ENCODE peak calls at places on chromosomes 6 and 20, in seven cellular contexts. N, E, W, I, Y, X and K are unnamed samples. For H3K9me3, the result is how much of the 10 kb centered on the place peaks cover.

GRCh38 chr20:51366155-51366886 is 176.2 kb downstream of the NFATC2 start:
- ATAC-seq in N (peak), E (peak), W (no peak), I (peak), Y (peak), X (peak), K (peak)

GRCh38 chr6:104014560-104014959 is 845.2 kb downstream of the HACE1 start:
- ATAC-seq in N (no peak), E (no peak), W (no peak), I (no peak), Y (no peak), X (no peak), K (no peak)

GRCh38 chr20:49775229-49775693 is 37.4 kb upstream of the SLC9A8 start:
- ATAC-seq in N (peak), E (peak), W (peak), I (peak), Y (peak), X (no peak), K (peak)

GRCh38 chr6:135159531-135159930 is 21.6 kb upstream of the MYB start:
- ATAC-seq in N (no peak), E (no peak), W (peak), I (no peak), Y (no peak), X (peak), K (no peak)

GRCh38 chr6:45569210-45569945 is 191.6 kb upstream of the SUPT3H start:
- ATAC-seq in N (peak), E (no peak), W (no peak), I (peak), Y (no peak), X (no peak), K (no peak)

GRCh38 chr6:162621246-162621645 is 106.3 kb downstream of the PRKN start:
- ATAC-seq in N (peak), E (no peak), W (no peak), I (no peak), Y (peak), X (peak), K (no peak)

GRCh38 chr6:133965817-133966360 is 12.9 kb downstream of the TBPL1 start:
- ATAC-seq in N (no peak), E (no peak), W (no peak), I (no peak), Y (no peak), X (no peak), K (no peak)

GRCh38 chr20:24277196-24277595 is 192.2 kb upstream of the SYNDIG1 start:
- ATAC-seq in N (no peak), E (no peak), W (no peak), I (no peak), Y (no peak), X (no peak), K (no peak)

GRCh38 chr6:29679962-29680361 is 990 bp downstream of the ZFP57 start:
- ATAC-seq in N (no peak), E (no peak), W (peak), I (no peak), Y (no peak), X (no peak), K (no peak)

GRCh38 chr6:866316-866715 is 173.4 kb upstream of the EXOC2 start:
- ATAC-seq in N (no peak), E (no peak), W (no peak), I (no peak), Y (no peak), X (no peak), K (no peak)

GRCh38 chr6:157099912-157100593 is 223.3 kb downstream of the TMEM242 start:
- ATAC-seq in N (no peak), E (no peak), W (peak), I (peak), Y (no peak), X (peak), K (no peak)

GRCh38 chr6:131954099-131954774 is 3.1 kb upstream of the CCN2 start:
- ATAC-seq in N (no peak), E (no peak), W (no peak), I (no peak), Y (no peak), X (no peak), K (no peak)

GRCh38 chr6:18276610-18277009 is 12.3 kb upstream of the DEK start:
- ATAC-seq in N (no peak), E (no peak), W (no peak), I (no peak), Y (no peak), X (no peak), K (no peak)

GRCh38 chr6:35706468-35706867 is 17.8 kb upstream of the FKBP5 start:
- ATAC-seq in N (no peak), E (no peak), W (peak), I (no peak), Y (no peak), X (no peak), K (no peak)

GRCh38 chr20:14521016-14521415 is 183.6 kb upstream of the FLRT3 start:
- ATAC-seq in N (no peak), E (no peak), W (no peak), I (no peak), Y (no peak), X (no peak), K (no peak)

GRCh38 chr20:15022921-15023320 is 685.5 kb upstream of the FLRT3 start:
- ATAC-seq in N (no peak), E (no peak), W (no peak), I (no peak), Y (no peak), X (no peak), K (no peak)

GRCh38 chr20:17565164-17565845 is 4.6 kb upstream of the DSTN start:
- ATAC-seq in N (no peak), E (no peak), W (no peak), I (no peak), Y (no peak), X (no peak), K (no peak)

GRCh38 chr6:170142559-170142958 is 148.3 kb downstream of the DLL1 start:
- ATAC-seq in N (no peak), E (no peak), W (no peak), I (no peak), Y (no peak), X (no peak), K (no peak)

GRCh38 chr6:82914511-82914910 is 151.1 kb downstream of the UBE3D start:
- ATAC-seq in N (no peak), E (no peak), W (no peak), I (no peak), Y (no peak), X (no peak), K (no peak)

DNA sequence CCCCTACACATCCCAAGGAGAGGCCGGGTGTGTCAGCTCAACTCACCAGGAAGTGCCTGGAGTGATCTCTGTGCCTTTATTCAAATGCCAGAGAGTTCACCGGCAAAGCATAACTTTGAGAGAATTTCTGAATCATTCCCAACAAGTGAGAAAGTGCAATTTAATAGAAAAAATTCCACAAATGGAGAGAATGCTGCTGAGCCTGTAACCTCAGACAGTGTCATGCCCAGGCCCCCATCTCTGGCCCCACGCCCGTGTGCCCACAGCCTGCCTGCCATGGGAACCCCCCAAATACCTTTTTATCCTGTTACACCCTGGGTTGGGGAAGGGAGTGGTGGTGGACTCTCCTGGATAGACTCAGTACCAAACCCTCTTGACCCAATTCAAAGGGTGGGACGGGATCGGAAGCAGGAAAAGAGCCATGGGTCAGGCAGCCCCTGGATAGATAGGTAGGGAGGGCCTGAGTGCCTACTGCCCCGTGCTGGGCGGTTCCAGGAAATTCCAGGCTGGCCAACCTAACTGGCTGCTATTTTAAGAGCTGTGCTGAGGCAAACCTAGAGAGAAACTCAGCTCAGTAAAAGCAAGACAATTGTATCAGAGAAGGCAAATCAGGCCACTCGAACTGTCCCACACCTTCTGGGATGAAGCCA is 179.0 kb upstream of the FOXA2 start:
- ATAC-seq in N (peak), E (no peak), W (no peak), I (peak), Y (no peak), X (no peak), K (peak)
- TF ChIP-seq CTCF in N (no peak), E (no peak), W (no peak), I (no peak), Y (no peak), X (no peak), K (no peak)

DNA sequence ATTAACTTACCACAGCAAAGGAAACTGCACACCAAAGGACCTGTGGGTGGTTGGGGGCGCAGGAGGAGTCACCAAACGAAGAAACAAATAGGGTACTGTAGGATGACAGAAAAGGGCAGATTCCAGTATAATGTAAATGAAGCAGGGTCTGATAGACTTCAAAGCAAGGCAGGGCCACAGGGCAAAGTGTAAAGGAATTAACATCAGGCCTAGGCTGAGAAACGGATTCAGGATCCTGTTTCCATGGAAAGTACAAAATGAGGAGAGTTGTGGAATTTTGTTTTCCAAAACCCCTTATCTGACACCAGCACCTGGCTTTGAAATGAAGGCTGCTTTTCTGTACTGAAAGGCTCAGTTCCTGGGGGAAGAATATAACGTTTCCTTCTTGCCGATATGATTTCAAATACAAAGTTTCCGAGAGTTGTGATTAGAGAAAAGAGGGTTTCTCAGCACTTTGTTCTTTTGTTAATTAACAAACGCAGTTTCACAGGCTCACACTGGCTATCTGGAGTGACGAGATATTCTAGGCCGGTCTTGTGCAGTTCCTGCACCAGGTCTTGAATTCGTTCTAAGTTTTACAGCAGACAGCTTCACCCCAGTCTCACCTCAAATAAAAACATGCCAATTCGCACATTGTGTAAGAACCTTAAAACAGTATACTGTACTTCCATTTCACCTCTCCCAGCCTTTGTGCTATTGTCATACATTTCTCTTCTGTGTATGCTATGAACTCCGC is 5.8 kb downstream of the DEFB123 start:
- ATAC-seq in N (no peak), E (no peak), W (peak), I (no peak), Y (peak), X (no peak), K (no peak)
- H3K9me3 ChIP-seq in N (under half), E (under half), W (under half), I (under half), Y (under half), X (under half), K (under half)

GRCh38 chr20:2753456-2754040 is 46.9 kb downstream of the CPXM1 start:
- ATAC-seq in N (no peak), E (no peak), W (no peak), I (no peak), Y (no peak), X (no peak), K (no peak)

GRCh38 chr20:2755451-2756055 is 44.9 kb downstream of the CPXM1 start:
- ATAC-seq in N (no peak), E (no peak), W (no peak), I (no peak), Y (no peak), X (no peak), K (no peak)

GRCh38 chr20:2752631-2753455 is 47.6 kb downstream of the CPXM1 start:
- ATAC-seq in N (peak), E (peak), W (peak), I (peak), Y (peak), X (peak), K (no peak)

GRCh38 chr20:2756056-2756611 is 44.3 kb downstream of the CPXM1 start:
- ATAC-seq in N (peak), E (peak), W (peak), I (no peak), Y (peak), X (peak), K (no peak)

DNA sequence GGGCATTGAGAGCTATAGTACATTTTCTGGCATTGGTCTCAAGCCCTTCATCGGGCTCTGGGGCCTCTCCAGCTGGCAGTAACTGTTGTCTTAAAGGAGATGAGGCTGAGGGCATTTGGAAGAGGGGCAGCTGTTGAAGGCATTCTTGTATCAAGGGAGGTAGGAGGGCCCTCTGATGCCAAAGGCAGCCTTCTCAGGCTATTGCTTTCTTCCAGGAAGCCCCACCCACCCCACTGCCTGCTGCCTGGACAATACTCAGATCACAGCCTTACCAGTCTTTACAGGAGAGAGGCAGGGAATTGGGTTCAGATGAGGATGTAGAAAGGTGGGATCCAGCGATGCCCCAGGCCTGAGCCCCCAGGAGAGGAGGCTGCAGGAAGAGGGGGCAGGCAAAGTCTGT is 46.0 kb downstream of the CPXM1 start:
- ATAC-seq in N (no peak), E (no peak), W (no peak), I (no peak), Y (no peak), X (no peak), K (no peak)
- TF ChIP-seq POLR2AphosphoS5 in N (no peak), E (no peak), W (no peak), I (no peak), Y (no peak), X (no peak), K (no peak)

DNA sequence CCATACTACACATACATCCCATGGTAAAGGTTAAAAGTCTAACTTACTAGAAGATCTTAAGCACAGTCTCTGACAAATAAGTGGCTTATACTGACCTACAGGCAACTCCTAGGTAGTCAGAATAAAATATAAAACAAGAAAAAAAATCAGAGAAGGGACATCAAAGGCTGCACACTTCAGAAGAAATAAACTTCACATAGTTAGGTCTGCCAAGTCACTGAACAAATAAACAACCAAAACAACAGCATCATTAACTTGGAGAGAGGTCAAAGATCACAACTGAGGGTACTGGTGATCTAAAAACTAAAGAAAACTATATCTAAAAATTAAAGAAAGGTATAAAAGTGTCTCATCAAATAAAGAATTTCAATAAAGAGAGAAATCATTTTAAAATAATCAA is 88.1 kb upstream of the UST start:
- ATAC-seq in N (no peak), E (no peak), W (no peak), I (no peak), Y (no peak), X (no peak), K (no peak)
- TF ChIP-seq CTCF in N (no peak), E (no peak), W (no peak), I (no peak), Y (no peak), X (no peak), K (no peak)

DNA sequence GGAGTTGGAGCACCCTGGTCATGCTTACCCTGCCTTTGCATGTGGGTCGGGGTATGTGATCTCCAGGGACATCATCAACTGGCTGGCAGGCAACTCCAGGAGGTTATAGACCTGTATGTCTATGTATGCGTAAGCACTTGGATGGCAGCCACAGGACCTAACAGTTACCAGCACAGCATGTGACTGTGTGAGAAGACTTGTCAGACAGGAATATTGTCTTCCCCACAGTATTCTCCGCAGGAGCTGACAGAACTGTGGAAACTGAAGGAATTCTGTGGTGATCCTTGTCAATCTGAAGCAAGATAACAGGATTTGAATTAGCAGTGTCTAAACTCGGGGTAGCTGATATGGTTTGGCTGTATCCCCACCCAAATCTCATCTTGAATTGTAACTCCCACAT is 59.2 kb downstream of the TMEM244 start:
- ATAC-seq in N (no peak), E (no peak), W (no peak), I (no peak), Y (no peak), X (no peak), K (no peak)
- H3K9me3 ChIP-seq in N (under half), E (under half), W (under half), I (under half), Y (under half), X (under half), K (under half)

DNA sequence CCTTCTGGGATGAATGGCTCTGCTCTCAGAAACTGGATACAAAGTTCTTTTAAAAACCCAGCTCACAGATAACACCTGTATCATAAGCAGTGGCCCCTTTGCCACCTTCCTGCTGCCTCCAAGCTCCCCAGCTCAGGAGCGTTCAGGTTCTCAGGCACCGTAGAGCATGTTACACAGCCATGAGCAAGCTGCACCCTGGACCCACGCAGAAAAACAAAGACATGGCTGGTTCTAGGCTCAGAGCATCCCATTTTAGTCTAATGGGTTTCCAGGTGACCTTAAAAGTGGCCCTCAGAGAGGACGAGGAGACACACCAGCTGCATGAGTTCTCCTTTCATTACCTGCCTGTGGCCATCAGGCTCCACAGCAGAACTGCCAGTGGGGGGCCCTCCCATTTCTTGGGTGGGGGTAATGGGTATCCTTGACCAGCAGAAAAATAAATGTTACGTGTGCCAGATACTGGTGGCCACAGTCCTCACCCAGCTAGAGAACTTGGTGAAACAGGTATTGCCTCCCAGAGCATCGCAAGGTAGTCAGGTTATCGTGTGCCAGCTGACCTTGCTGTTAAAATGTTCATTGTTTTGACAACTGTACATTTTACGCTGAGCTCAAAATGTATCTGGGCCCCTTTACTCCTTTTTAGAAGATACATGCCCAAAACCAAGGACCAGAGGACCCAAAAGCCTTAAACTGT is 7.5 kb downstream of the PSMA7 start:
- ATAC-seq in N (no peak), E (no peak), W (no peak), I (no peak), Y (no peak), X (no peak), K (no peak)
- TF ChIP-seq POLR2AphosphoS5 in N (peak), E (no peak), W (peak), I (no peak), Y (peak), X (peak), K (no peak)